ENCODE peak calls at places on chromosomes 11 and 22, in seven cellular contexts. One of them, this sample, is unnamed.

GRCh38 chr22:43888740-43889139 is 3.1 kb downstream of the PNPLA5 start:
- DNase-seq in HCT116: no peak
- DNase-seq in K562: no peak
- DNase-seq in GM12878: no peak
- DNase-seq in HepG2: no peak
- DNase-seq in H1: no peak
- DNase-seq in SK-N-SH: no peak
- DNase-seq in this sample: no peak

GRCh38 chr11:1220941-1221721 is 1.7 kb upstream of the MUC5B start:
- DNase-seq in GM12878: no peak
- DNase-seq in HCT116: no peak
- DNase-seq in HepG2: no peak
- DNase-seq in K562: no peak
- DNase-seq in H1: no peak
- DNase-seq in SK-N-SH: peak
- DNase-seq in this sample: no peak

GRCh38 chr22:29901354-29901753 is 18.4 kb downstream of the MTMR3 start:
- DNase-seq in GM12878: no peak
- DNase-seq in HCT116: no peak
- DNase-seq in HepG2: no peak
- DNase-seq in K562: no peak
- DNase-seq in H1: no peak
- DNase-seq in SK-N-SH: no peak
- DNase-seq in this sample: no peak

GRCh38 chr11:92707173-92707619 is 262.3 kb upstream of the MTNR1B start:
- DNase-seq in H1: no peak
- DNase-seq in HepG2: no peak
- DNase-seq in K562: no peak
- DNase-seq in SK-N-SH: no peak
- DNase-seq in HCT116: no peak
- DNase-seq in GM12878: no peak
- DNase-seq in this sample: peak

GRCh38 chr11:34755671-34756070 is 134.8 kb downstream of the EHF start:
- DNase-seq in GM12878: no peak
- DNase-seq in HepG2: no peak
- DNase-seq in K562: no peak
- DNase-seq in HCT116: no peak
- DNase-seq in H1: no peak
- DNase-seq in SK-N-SH: no peak
- DNase-seq in this sample: no peak

GRCh38 chr22:23098718-23099524 is 28.6 kb downstream of the GNAZ start:
- DNase-seq in K562: peak
- DNase-seq in SK-N-SH: no peak
- DNase-seq in H1: no peak
- DNase-seq in HCT116: no peak
- DNase-seq in GM12878: no peak
- DNase-seq in HepG2: no peak
- DNase-seq in this sample: no peak

GRCh38 chr11:102050927-102051575 is 3.8 kb downstream of the CFAP300 start:
- DNase-seq in H1: no peak
- DNase-seq in GM12878: no peak
- DNase-seq in HCT116: no peak
- DNase-seq in SK-N-SH: no peak
- DNase-seq in K562: no peak
- DNase-seq in HepG2: no peak
- DNase-seq in this sample: no peak

GRCh38 chr22:44569516-44569915 is 71.5 kb upstream of the RTL6 start:
- DNase-seq in GM12878: no peak
- DNase-seq in K562: no peak
- DNase-seq in HCT116: no peak
- DNase-seq in H1: no peak
- DNase-seq in SK-N-SH: no peak
- DNase-seq in HepG2: no peak
- DNase-seq in this sample: no peak

GRCh38 chr11:32435152-32435480 is 223 bp downstream of the WT1 start:
- DNase-seq in HepG2: no peak
- DNase-seq in H1: no peak
- DNase-seq in K562: no peak
- DNase-seq in HCT116: no peak
- DNase-seq in SK-N-SH: no peak
- DNase-seq in GM12878: no peak
- DNase-seq in this sample: no peak

GRCh38 chr11:128066429-128066828 is 520.9 kb downstream of the ETS1 start:
- DNase-seq in SK-N-SH: no peak
- DNase-seq in HepG2: no peak
- DNase-seq in HCT116: no peak
- DNase-seq in GM12878: no peak
- DNase-seq in H1: no peak
- DNase-seq in K562: no peak
- DNase-seq in this sample: no peak

GRCh38 chr22:48258108-48258705 is 1495.8 kb downstream of the TBC1D22A start:
- DNase-seq in K562: no peak
- DNase-seq in HCT116: no peak
- DNase-seq in SK-N-SH: no peak
- DNase-seq in GM12878: no peak
- DNase-seq in H1: no peak
- DNase-seq in HepG2: no peak
- DNase-seq in this sample: no peak

GRCh38 chr11:86116386-86116726 is 47.5 kb upstream of the PICALM start:
- DNase-seq in K562: no peak
- DNase-seq in SK-N-SH: peak
- DNase-seq in GM12878: peak
- DNase-seq in HCT116: no peak
- DNase-seq in H1: no peak
- DNase-seq in HepG2: no peak
- DNase-seq in this sample: no peak

GRCh38 chr11:96506953-96507354 is 117.1 kb downstream of the JRKL start:
- DNase-seq in GM12878: no peak
- DNase-seq in HepG2: no peak
- DNase-seq in HCT116: no peak
- DNase-seq in H1: no peak
- DNase-seq in K562: peak
- DNase-seq in SK-N-SH: no peak
- DNase-seq in this sample: no peak

GRCh38 chr11:66999555-66999954 is 23.4 kb upstream of the SYT12 start:
- DNase-seq in H1: no peak
- DNase-seq in GM12878: no peak
- DNase-seq in HCT116: no peak
- DNase-seq in HepG2: no peak
- DNase-seq in K562: no peak
- DNase-seq in SK-N-SH: no peak
- DNase-seq in this sample: no peak

GRCh38 chr11:67002297-67002913 is 20.5 kb upstream of the SYT12 start:
- DNase-seq in SK-N-SH: no peak
- DNase-seq in K562: no peak
- DNase-seq in HCT116: no peak
- DNase-seq in HepG2: no peak
- DNase-seq in H1: no peak
- DNase-seq in GM12878: no peak
- DNase-seq in this sample: no peak

GRCh38 chr11:67006029-67006884 is 16.7 kb upstream of the SYT12 start:
- DNase-seq in SK-N-SH: peak
- DNase-seq in K562: peak
- DNase-seq in HCT116: peak
- DNase-seq in H1: no peak
- DNase-seq in GM12878: no peak
- DNase-seq in HepG2: peak
- DNase-seq in this sample: no peak

GRCh38 chr11:67001332-67001731 is 21.6 kb upstream of the SYT12 start:
- DNase-seq in GM12878: no peak
- DNase-seq in H1: no peak
- DNase-seq in K562: no peak
- DNase-seq in SK-N-SH: no peak
- DNase-seq in HepG2: no peak
- DNase-seq in HCT116: no peak
- DNase-seq in this sample: no peak

GRCh38 chr11:67002921-67003411 is 20.0 kb upstream of the SYT12 start:
- DNase-seq in H1: no peak
- DNase-seq in GM12878: no peak
- DNase-seq in SK-N-SH: no peak
- DNase-seq in HCT116: no peak
- DNase-seq in K562: no peak
- DNase-seq in HepG2: peak
- DNase-seq in this sample: no peak
- TF ChIP-seq JUND in H1: no peak
- TF ChIP-seq JUND in GM12878: no peak
- TF ChIP-seq JUND in SK-N-SH: no peak
- TF ChIP-seq JUND in HCT116: no peak
- TF ChIP-seq JUND in K562: no peak
- TF ChIP-seq JUND in HepG2: no peak
- TF ChIP-seq JUND in this sample: no peak

GRCh38 chr11:65660038-65660437 is 2.7 kb downstream of the RELA start:
- DNase-seq in K562: no peak
- DNase-seq in GM12878: no peak
- DNase-seq in H1: no peak
- DNase-seq in HCT116: no peak
- DNase-seq in HepG2: no peak
- DNase-seq in SK-N-SH: no peak
- DNase-seq in this sample: no peak
- TF ChIP-seq JUND in K562: no peak
- TF ChIP-seq JUND in GM12878: no peak
- TF ChIP-seq JUND in H1: no peak
- TF ChIP-seq JUND in HCT116: no peak
- TF ChIP-seq JUND in HepG2: no peak
- TF ChIP-seq JUND in SK-N-SH: no peak
- TF ChIP-seq JUND in this sample: no peak

DNA sequence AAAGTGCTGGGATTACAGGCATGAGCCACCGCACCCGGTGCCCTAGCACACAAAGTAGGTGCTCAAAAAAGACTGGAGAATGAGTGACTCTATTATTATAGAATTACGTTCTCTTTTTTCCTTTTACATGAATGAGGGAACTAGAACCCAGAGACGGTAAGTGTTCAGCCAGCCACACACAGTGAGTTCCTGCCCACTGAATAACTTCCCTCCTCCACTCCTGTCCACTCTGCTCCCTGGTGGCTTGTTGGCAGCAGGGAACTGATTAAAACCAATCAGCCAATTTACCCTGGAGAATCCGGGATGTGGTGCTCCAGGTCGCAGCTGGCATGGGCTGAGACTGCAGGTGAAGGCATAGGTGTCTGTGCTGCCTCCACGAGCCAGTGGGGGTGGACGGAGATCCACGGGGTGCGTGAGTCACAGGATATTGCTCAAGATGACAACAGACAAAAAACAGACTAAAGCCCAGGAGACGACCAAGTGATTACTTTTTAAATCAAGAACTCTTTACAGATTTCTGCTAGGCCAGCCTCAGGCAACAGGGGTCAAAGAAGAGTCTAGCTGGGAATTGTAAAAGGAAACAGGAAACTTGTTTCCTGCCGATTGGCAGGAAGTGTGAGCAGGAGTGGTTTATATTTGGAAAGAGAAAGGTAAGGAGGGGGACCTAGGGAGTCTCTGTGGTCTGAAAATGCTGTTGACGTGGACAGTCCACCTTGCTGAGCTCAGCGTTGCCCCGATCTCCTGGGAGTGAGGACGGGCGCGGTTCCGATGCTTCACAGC is 95.2 kb upstream of the TP53I11 start:
- DNase-seq in GM12878: no peak
- DNase-seq in HepG2: no peak
- DNase-seq in HCT116: peak
- DNase-seq in K562: no peak
- DNase-seq in SK-N-SH: no peak
- DNase-seq in H1: no peak
- DNase-seq in this sample: peak
- TF ChIP-seq JUND in GM12878: no peak
- TF ChIP-seq JUND in HepG2: no peak
- TF ChIP-seq JUND in HCT116: peak
- TF ChIP-seq JUND in K562: peak
- TF ChIP-seq JUND in SK-N-SH: no peak
- TF ChIP-seq JUND in H1: no peak
- TF ChIP-seq JUND in this sample: no peak

DNA sequence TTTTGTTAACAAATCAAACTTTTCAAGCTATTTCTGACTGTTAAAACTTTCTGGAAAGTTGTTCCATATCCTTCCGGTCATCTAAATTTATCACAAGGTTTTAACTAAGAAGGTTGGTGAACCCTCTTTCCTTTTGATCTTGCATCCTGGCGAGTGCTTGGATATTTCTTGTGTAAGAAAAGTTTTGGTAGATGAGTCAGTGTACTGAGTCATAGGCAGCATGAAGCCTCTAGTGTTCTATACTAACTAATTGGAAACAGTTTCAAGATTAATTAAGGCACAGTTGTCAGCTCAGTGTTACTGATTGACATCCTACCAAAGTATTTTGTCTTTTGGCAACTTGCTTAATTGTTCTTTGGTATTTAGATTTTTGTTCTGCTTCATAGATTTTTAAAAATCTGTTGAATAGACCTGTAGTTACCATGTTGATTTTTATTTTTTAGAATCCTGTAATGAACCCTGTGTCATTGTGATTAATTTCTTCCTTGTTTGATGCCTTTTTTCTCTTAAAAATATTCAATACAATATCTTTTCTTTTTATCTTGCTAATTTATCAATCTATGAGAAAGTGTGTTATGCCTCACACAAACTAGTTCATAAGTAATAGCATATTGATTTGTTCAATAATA is 38.0 kb downstream of the METTL15 start:
- DNase-seq in HepG2: peak
- DNase-seq in SK-N-SH: no peak
- DNase-seq in GM12878: no peak
- DNase-seq in K562: peak
- DNase-seq in H1: no peak
- DNase-seq in HCT116: peak
- DNase-seq in this sample: no peak
- TF ChIP-seq JUND in HepG2: no peak
- TF ChIP-seq JUND in SK-N-SH: peak
- TF ChIP-seq JUND in GM12878: no peak
- TF ChIP-seq JUND in K562: no peak
- TF ChIP-seq JUND in H1: no peak
- TF ChIP-seq JUND in HCT116: peak
- TF ChIP-seq JUND in this sample: no peak